ENCODE peak calls at places on chromosomes 1 and 21, in seven cellular contexts. C is A549, P is right atrium auricular region, X is heart left ventricle, N is IMR-90, G is left ventricle myocardium inferior, Y is HCT116. A is an unnamed sample.

GRCh38 chr1:76494807-76495206 is 372.5 kb upstream of the ST6GALNAC5 start:
- DNase-seq in C (no peak), P (no peak), X (no peak), N (peak; percentile 62), G (no peak), Y (no peak), A (no peak)

GRCh38 chr1:8706995-8707396 is 110.4 kb downstream of the RERE start:
- DNase-seq in C (no peak), P (no peak), X (no peak), N (peak; percentile 32), G (no peak), Y (no peak), A (no peak)

GRCh38 chr1:14183312-14183711 is 415.2 kb upstream of the KAZN start:
- DNase-seq in C (no peak), P (no peak), X (no peak), N (no peak), G (no peak), Y (no peak), A (no peak)

GRCh38 chr1:18452550-18452949 is 28.2 kb upstream of the KLHDC7A start:
- DNase-seq in C (peak; percentile 13), P (no peak), X (no peak), N (no peak), G (no peak), Y (peak; percentile 51), A (no peak)

GRCh38 chr1:206464456-206464964 is 5.8 kb upstream of the IKBKE start:
- DNase-seq in C (no peak), P (peak; percentile 68), X (no peak), N (peak; percentile 95), G (no peak), Y (no peak), A (peak; percentile 59)

GRCh38 chr1:66570196-66570595 is 36.2 kb downstream of the SGIP1 start:
- DNase-seq in C (no peak), P (no peak), X (no peak), N (no peak), G (no peak), Y (no peak), A (no peak)

GRCh38 chr1:156705918-156706646 is 699 bp upstream of the CRABP2 start:
- DNase-seq in C (peak; percentile 62), P (peak; percentile 66), X (peak; percentile 65), N (peak; percentile 34), G (peak; percentile 60), Y (no peak), A (no peak)

GRCh38 chr1:203140743-203141520 is 13.4 kb downstream of the ADORA1 start:
- DNase-seq in C (no peak), P (no peak), X (no peak), N (no peak), G (no peak), Y (no peak), A (no peak)

GRCh38 chr1:187092104-187092503 is 263.4 kb downstream of the PLA2G4A start:
- DNase-seq in C (no peak), P (no peak), X (no peak), N (no peak), G (no peak), Y (no peak), A (no peak)

GRCh38 chr1:50352428-50352827 is 70.8 kb downstream of the DMRTA2 start:
- DNase-seq in C (no peak), P (peak; percentile 16), X (no peak), N (no peak), G (no peak), Y (no peak), A (no peak)

GRCh38 chr1:95035536-95035935 is 37.2 kb downstream of the ALG14 start:
- DNase-seq in C (no peak), P (no peak), X (no peak), N (peak; percentile 97), G (no peak), Y (peak; percentile 18), A (peak; percentile 63)

GRCh38 chr1:41811978-41812852 is 106.5 kb downstream of the HIVEP3 start:
- DNase-seq in C (peak; percentile 60), P (peak; percentile 86), X (peak; percentile 73), N (peak; percentile 92), G (peak; percentile 63), Y (peak; percentile 66), A (peak; percentile 76)

GRCh38 chr1:211813590-211813989 is 17.0 kb downstream of the LPGAT1 start:
- DNase-seq in C (no peak), P (no peak), X (peak; percentile 60), N (peak; percentile 36), G (peak; percentile 53), Y (no peak), A (no peak)

GRCh38 chr1:11333631-11334030 is 60.6 kb downstream of the UBIAD1 start:
- DNase-seq in C (no peak), P (no peak), X (no peak), N (no peak), G (no peak), Y (no peak), A (no peak)

GRCh38 chr1:48003741-48004503 is 6.7 kb upstream of the TRABD2B start:
- DNase-seq in C (no peak), P (no peak), X (no peak), N (no peak), G (no peak), Y (no peak), A (no peak)

GRCh38 chr1:43274804-43275180 is 5.0 kb downstream of the TMEM125 start:
- DNase-seq in C (no peak), P (no peak), X (no peak), N (no peak), G (no peak), Y (no peak), A (no peak)

GRCh38 chr1:238624786-238625185 is 734.1 kb upstream of the ZP4 start:
- DNase-seq in C (no peak), P (no peak), X (no peak), N (peak; percentile 31), G (no peak), Y (no peak), A (no peak)

GRCh38 chr1:172818841-172819527 is 160.1 kb downstream of the FASLG start:
- DNase-seq in C (no peak), P (no peak), X (peak; percentile 20), N (no peak), G (no peak), Y (no peak), A (no peak)

GRCh38 chr21:31693222-31693621 is 33.7 kb downstream of the SOD1 start:
- DNase-seq in C (no peak), P (no peak), X (no peak), N (no peak), G (no peak), Y (no peak), A (no peak)

GRCh38 chr1:54699936-54700525 is 15.6 kb upstream of the TTC4 start:
- DNase-seq in C (no peak), P (no peak), X (no peak), N (no peak), G (no peak), Y (no peak), A (no peak)

GRCh38 chr1:47644216-47644581 is 206.4 kb downstream of the FOXD2 start:
- DNase-seq in C (no peak), P (no peak), X (no peak), N (no peak), G (no peak), Y (no peak), A (no peak)

GRCh38 chr1:73978964-73979363 is 219.0 kb downstream of the LRRIQ3 start:
- DNase-seq in C (no peak), P (no peak), X (no peak), N (no peak), G (no peak), Y (no peak), A (no peak)

GRCh38 chr1:224542783-224543440 is 73.2 kb upstream of the CNIH3 start:
- DNase-seq in C (no peak), P (no peak), X (no peak), N (peak; percentile 99), G (no peak), Y (peak; percentile 84), A (peak; percentile 85)

GRCh38 chr1:15344800-15345710 is 64.6 kb upstream of the EFHD2 start:
- DNase-seq in C (no peak), P (no peak), X (peak; percentile 60), N (no peak), G (peak; percentile 40), Y (no peak), A (no peak)

GRCh38 chr1:109478806-109479205 is 4.9 kb upstream of the ATXN7L2 start:
- DNase-seq in C (no peak), P (no peak), X (no peak), N (no peak), G (no peak), Y (no peak), A (no peak)

GRCh38 chr1:119554188-119554587 is 47.2 kb downstream of the HSD3B1 start:
- DNase-seq in C (no peak), P (no peak), X (no peak), N (peak; percentile 82), G (no peak), Y (no peak), A (no peak)

GRCh38 chr1:9758559-9759121 is 65.1 kb downstream of the CLSTN1 start:
- DNase-seq in C (no peak), P (no peak), X (no peak), N (no peak), G (no peak), Y (no peak), A (no peak)

GRCh38 chr1:9317591-9318331 is 25.1 kb downstream of the SPSB1 start:
- DNase-seq in C (no peak), P (no peak), X (no peak), N (peak; percentile 74), G (peak; percentile 34), Y (no peak), A (no peak)

GRCh38 chr1:199691540-199691939 is 336.0 kb upstream of the NR5A2 start:
- DNase-seq in C (no peak), P (no peak), X (no peak), N (peak; percentile 82), G (no peak), Y (peak; percentile 42), A (peak; percentile 52)

GRCh38 chr1:154802336-154803003 is 67.6 kb downstream of the KCNN3 start:
- DNase-seq in C (no peak), P (no peak), X (no peak), N (no peak), G (no peak), Y (no peak), A (no peak)
- H3K4me3 ChIP-seq in C (no peak overlapping the region), P (no peak overlapping the region), X (no peak overlapping the region), N (no peak overlapping the region), G (no peak overlapping the region), Y (no peak overlapping the region), A (no peak overlapping the region)

GRCh38 chr1:24186031-24186710 is 918 bp downstream of the IFNLR1 start:
- DNase-seq in C (no peak), P (no peak), X (no peak), N (no peak), G (no peak), Y (no peak), A (no peak)
- H3K4me3 ChIP-seq in C (peak overlapping the region; percentile 59), P (peak overlapping the region; percentile 58), X (peak overlapping the region; percentile 33), N (no peak overlapping the region), G (peak overlapping the region; percentile 72), Y (peak overlapping the region; percentile 51), A (no peak overlapping the region)

DNA sequence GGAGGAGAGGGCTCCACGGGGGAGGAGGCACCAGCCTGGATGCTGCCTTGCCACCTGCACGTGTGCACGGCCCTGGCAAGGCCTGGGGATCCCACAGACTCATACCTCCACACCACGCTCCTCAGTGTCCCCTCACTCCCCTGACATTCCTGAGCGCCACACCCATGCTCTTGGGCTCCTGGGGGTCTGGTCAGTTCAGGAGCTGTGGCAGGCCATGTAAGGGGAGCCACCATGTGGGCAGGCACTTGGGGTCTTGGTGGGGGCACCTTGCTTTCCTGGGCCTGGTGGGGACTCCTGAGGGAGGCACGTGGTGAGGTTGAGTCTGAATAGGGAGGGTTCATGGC is 1.4 kb downstream of the GJC2 start:
- DNase-seq in C (no peak), P (no peak), X (no peak), N (no peak), G (peak; percentile 13), Y (no peak), A (no peak)
- H3K4me3 ChIP-seq in C (no peak overlapping the region), P (no peak overlapping the region), X (no peak overlapping the region), N (no peak overlapping the region), G (peak overlapping the region; percentile 59), Y (no peak overlapping the region), A (no peak overlapping the region)

GRCh38 chr21:41933259-41934079 is 20.3 kb downstream of the C2CD2 start:
- DNase-seq in C (no peak), P (no peak), X (no peak), N (peak; percentile 56), G (no peak), Y (no peak), A (no peak)
- H3K4me3 ChIP-seq in C (no peak overlapping the region), P (peak overlapping the region; percentile 39), X (no peak overlapping the region), N (peak overlapping the region; percentile 19), G (peak overlapping the region; percentile 55), Y (no peak overlapping the region), A (peak overlapping the region; percentile 20)

A was measured in BJ.